ENCODE peak calls at places on chromosomes 2 and 18, in eight cellular contexts. N is H9, K is tibial nerve, W is progenitor cell of endocrine pancreas, O is AG10803, D is BJ, B is hepatocyte, S is adrenal gland. I is an unnamed sample.

GRCh38 chr2:120765911-120766757 is 30.5 kb downstream of the GLI2 start:
- DNase-seq in N (peak), B (peak), O (peak), W (no peak), D (peak), K (peak), S (peak), I (peak)

GRCh38 chr2:207133862-207134519 is 31.8 kb downstream of the KLF7 start:
- DNase-seq in B (peak), N (no peak), D (peak), O (peak), W (no peak), S (no peak), K (peak), I (peak)

GRCh38 chr2:21728133-21728532 is 604.4 kb downstream of the TDRD15 start:
- DNase-seq in S (no peak), D (no peak), N (no peak), W (no peak), K (no peak), B (no peak), O (no peak), I (no peak)

GRCh38 chr18:21167641-21168372 is 56.2 kb upstream of the ROCK1 start:
- DNase-seq in S (no peak), K (no peak), N (peak), B (peak), D (no peak), O (no peak), W (peak), I (no peak)

GRCh38 chr2:220619525-220620267 is 952.4 kb downstream of the EPHA4 start:
- DNase-seq in K (no peak), W (no peak), S (no peak), O (no peak), D (peak), B (peak), N (no peak), I (no peak)

GRCh38 chr2:135890830-135891229 is 14.6 kb upstream of the MCM6 start:
- DNase-seq in N (no peak), S (no peak), O (no peak), B (no peak), K (no peak), D (no peak), W (no peak), I (no peak)

GRCh38 chr2:157893611-157894010 is 17.5 kb upstream of the ACVR1 start:
- DNase-seq in B (no peak), K (no peak), D (no peak), O (no peak), N (no peak), S (no peak), W (no peak), I (no peak)

GRCh38 chr2:168244318-168244717 is 3.1 kb downstream of the STK39 start:
- DNase-seq in N (no peak), O (no peak), D (no peak), B (peak), W (no peak), K (no peak), S (no peak), I (no peak)

GRCh38 chr2:146697307-146697706 is 1147.5 kb upstream of the ACVR2A start:
- DNase-seq in W (no peak), K (no peak), D (no peak), N (no peak), B (no peak), S (no peak), O (no peak), I (no peak)

DNA sequence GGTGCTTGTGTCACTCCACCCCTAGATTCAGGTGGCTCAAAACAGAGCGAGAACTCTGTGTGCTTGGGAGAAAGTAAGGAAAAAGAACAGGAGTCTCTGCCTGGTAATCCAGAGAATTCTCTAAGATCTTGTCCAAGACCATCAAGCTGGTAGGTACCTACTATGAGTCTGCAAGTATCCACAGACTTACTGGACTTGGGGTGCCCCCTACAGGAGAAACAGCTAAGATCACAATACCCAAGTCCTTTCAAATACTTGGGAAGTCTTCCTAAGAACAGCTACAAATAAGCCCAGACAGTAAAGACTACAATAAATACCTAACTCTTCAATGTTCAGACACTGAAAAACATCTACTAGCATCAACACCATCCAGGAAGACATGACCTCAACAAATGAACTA is 1143.6 kb upstream of the ACVR2A start:
- DNase-seq in N (peak), K (no peak), O (no peak), B (no peak), W (no peak), S (no peak), D (no peak), I (no peak)
- TF ChIP-seq CTCF in N (peak), K (no peak), O (no peak), B (no peak), W (no peak), S (no peak), D (no peak), I (no peak)

GRCh38 chr2:149037851-149038250 is 648 bp upstream of the LYPD6B start:
- DNase-seq in O (no peak), K (no peak), S (no peak), W (no peak), D (no peak), B (peak), N (peak), I (no peak)
- TF ChIP-seq CTCF in O (no peak), K (no peak), S (no peak), W (peak), D (no peak), B (peak), N (peak), I (no peak)

GRCh38 chr18:43526436-43527150 is 249.3 kb upstream of the SYT4 start:
- DNase-seq in B (no peak), D (no peak), O (no peak), N (no peak), S (no peak), W (no peak), K (no peak), I (no peak)
- TF ChIP-seq CTCF in B (no peak), D (no peak), O (no peak), N (no peak), S (no peak), W (no peak), K (no peak), I (no peak)

DNA sequence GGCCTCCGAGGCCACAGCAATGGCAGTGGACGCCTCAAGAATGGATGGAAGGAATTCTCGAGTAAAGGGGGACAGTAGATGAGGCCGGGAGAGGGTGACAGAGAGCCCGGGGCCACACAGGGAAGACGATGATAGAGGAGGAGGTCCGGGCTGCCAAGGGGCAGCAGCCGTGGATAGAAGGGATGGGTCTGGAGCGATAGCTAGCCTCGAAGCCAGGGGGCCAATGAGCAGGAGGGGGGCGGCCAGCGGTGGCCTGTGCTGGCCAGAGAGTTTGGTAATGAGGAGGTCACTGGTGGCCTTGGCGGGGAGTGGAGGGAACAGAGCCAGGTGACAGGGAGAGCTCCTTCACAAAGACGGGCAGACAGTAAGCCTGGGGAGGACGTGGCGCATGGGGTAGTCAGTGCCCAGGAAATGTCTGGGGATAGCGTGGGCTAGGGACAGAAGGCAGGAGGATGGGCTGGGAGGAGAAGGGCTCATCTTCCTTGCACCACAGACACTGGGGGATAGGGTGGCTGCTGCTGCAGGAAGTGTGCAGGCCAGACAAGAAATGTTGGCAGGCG is 87.8 kb upstream of the ASB18 start:
- DNase-seq in O (no peak), B (no peak), D (no peak), K (no peak), N (peak), W (no peak), S (no peak), I (no peak)
- TF ChIP-seq CTCF in O (no peak), B (no peak), D (no peak), K (no peak), N (no peak), W (no peak), S (no peak), I (no peak)

GRCh38 chr18:8478166-8478967 is 130.9 kb upstream of the RAB12 start:
- DNase-seq in D (no peak), N (peak), W (peak), S (peak), K (peak), B (peak), O (peak), I (no peak)

GRCh38 chr18:8478968-8479370 is 130.3 kb upstream of the RAB12 start:
- DNase-seq in K (no peak), D (no peak), W (no peak), N (no peak), S (no peak), O (no peak), B (no peak), I (no peak)

GRCh38 chr18:8479826-8480225 is 129.4 kb upstream of the RAB12 start:
- DNase-seq in O (no peak), S (no peak), K (no peak), N (no peak), W (no peak), B (no peak), D (no peak), I (no peak)

GRCh38 chr18:8477615-8478014 is 131.6 kb upstream of the RAB12 start:
- DNase-seq in W (no peak), K (no peak), N (no peak), S (no peak), B (no peak), O (no peak), D (no peak), I (no peak)

GRCh38 chr18:8480506-8481328 is 128.5 kb upstream of the RAB12 start:
- DNase-seq in B (peak), O (peak), K (peak), W (peak), S (peak), D (no peak), N (peak), I (no peak)
- TF ChIP-seq CTCF in B (peak), O (peak), K (peak), W (peak), S (peak), D (peak), N (peak), I (no peak)

DNA sequence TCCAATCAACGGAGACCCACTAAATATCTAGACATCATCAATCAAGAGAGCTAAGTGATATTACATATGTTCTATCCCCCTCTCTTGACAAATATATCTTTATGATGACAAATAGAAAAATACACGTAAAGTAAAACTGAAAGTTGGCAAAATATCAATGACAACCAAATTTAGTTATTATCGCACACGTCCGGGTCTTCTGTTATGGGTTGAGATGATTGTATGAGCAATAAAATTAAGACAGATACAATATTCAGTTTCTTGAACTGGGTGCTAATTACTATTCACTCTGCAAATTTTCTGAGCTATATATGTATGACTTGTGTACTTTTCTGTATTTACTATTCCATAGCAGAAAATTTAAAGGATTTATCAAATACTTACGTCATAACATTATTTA is 44.2 kb downstream of the CD28 start:
- DNase-seq in K (no peak), D (no peak), O (no peak), B (no peak), W (no peak), S (no peak), N (no peak), I (no peak)
- TF ChIP-seq CTCF in K (no peak), D (no peak), O (no peak), B (no peak), W (no peak), S (no peak), N (no peak), I (no peak)

GRCh38 chr2:101508636-101509035 is 33.7 kb upstream of the RFX8 start:
- DNase-seq in O (peak), K (no peak), D (no peak), S (no peak), W (no peak), N (no peak), B (no peak), I (no peak)
- TF ChIP-seq CTCF in O (no peak), K (no peak), D (no peak), S (no peak), W (no peak), N (no peak), B (no peak), I (no peak)

GRCh38 chr2:6773694-6774044 is 92.0 kb downstream of the CMPK2 start:
- DNase-seq in W (no peak), S (no peak), D (no peak), O (no peak), B (no peak), K (no peak), N (no peak), I (no peak)

GRCh38 chr2:6772366-6772710 is 93.4 kb downstream of the CMPK2 start:
- DNase-seq in K (no peak), O (no peak), S (no peak), B (peak), N (peak), W (no peak), D (no peak), I (no peak)

GRCh38 chr2:6773007-6773693 is 92.6 kb downstream of the CMPK2 start:
- DNase-seq in W (peak), N (peak), O (peak), S (peak), B (peak), D (no peak), K (peak), I (no peak)

GRCh38 chr2:6770006-6770405 is 95.7 kb downstream of the CMPK2 start:
- DNase-seq in B (no peak), O (no peak), W (no peak), K (no peak), N (no peak), D (no peak), S (no peak), I (no peak)

DNA sequence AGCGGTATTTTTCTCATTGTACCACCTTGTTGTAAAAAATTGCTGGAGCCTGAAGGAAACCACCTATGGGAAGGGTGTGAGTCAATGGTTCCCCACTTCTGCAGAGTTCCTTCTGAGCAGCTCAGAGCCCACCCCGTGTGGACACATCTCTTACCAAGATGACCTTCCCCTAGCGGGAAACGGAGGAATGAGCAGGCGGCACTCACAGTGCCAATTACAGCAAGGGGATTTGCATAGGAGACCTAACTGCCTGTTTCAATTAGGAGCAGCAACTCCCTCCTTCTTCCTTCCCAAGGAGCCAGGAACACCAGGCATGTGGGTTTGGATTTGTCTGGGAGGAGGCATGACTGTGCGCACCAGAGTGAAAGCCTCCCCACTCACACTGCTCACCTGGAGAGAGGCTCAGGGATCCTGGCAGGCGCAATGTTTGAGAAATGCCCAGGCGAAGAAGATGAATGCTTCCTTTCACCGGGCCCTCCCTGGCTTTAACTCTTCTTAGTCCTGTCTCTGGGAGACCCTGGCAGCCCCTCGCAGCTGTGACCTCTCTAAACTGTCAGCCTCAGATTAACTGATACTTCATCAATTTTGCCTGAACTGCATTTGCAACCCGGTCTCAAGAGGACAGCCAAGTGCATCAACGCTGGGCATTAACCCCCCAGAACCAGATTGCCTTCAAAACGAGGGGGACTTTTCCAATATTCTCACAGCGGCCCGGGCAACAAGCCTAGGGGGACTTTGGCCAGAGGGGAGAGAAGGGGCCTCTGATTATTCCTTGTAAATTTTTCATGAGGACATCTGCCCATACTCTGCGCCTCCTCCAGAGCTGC is 94.0 kb downstream of the CMPK2 start:
- DNase-seq in O (no peak), W (no peak), D (no peak), B (no peak), K (no peak), N (peak), S (no peak), I (no peak)
- TF ChIP-seq CTCF in O (no peak), W (no peak), D (no peak), B (no peak), K (no peak), N (peak), S (no peak), I (no peak)

I was measured in coronary artery.